ENCODE peak calls at places on chromosome 22, in five cellular contexts. P, A, H, L and Y are unnamed samples.

GRCh38 chr22:25970348-25970995 is 198.8 kb upstream of the SEZ6L start:
- DNase-seq in P (no peak), A (no peak), H (no peak), L (no peak), Y (no peak)

GRCh38 chr22:26995222-26995621 is 337.8 kb downstream of the MIAT start:
- DNase-seq in P (no peak), A (no peak), H (no peak), L (no peak), Y (no peak)

GRCh38 chr22:22111267-22111751 is 128.7 kb upstream of the TOP3B start:
- DNase-seq in P (no peak), A (no peak), H (no peak), L (peak), Y (no peak)

GRCh38 chr22:31846161-31847115 is 92.6 kb downstream of the DEPDC5 start:
- DNase-seq in P (no peak), A (no peak), H (no peak), L (no peak), Y (no peak)

GRCh38 chr22:45083659-45084305 is 74.0 kb upstream of the PHF21B start:
- DNase-seq in P (no peak), A (no peak), H (no peak), L (peak), Y (no peak)

GRCh38 chr22:37023743-37024338 is 4.3 kb downstream of the MPST start:
- DNase-seq in P (no peak), A (no peak), H (no peak), L (no peak), Y (no peak)

GRCh38 chr22:31313366-31314147 is 21.3 kb upstream of the PIK3IP1 start:
- DNase-seq in P (no peak), A (no peak), H (no peak), L (peak), Y (peak)

GRCh38 chr22:30115705-30116104 is 35.4 kb downstream of the HORMAD2 start:
- DNase-seq in P (no peak), A (no peak), H (no peak), L (no peak), Y (no peak)

GRCh38 chr22:22773979-22774738 is 113.5 kb upstream of the IGLL5 start:
- DNase-seq in P (no peak), A (no peak), H (no peak), L (no peak), Y (no peak)

GRCh38 chr22:37304595-37305343 is 22.5 kb downstream of the CYTH4 start:
- DNase-seq in P (no peak), A (no peak), H (no peak), L (no peak), Y (no peak)

GRCh38 chr22:22345781-22346180 is 101.2 kb downstream of the VPREB1 start:
- DNase-seq in P (no peak), A (no peak), H (no peak), L (no peak), Y (no peak)

GRCh38 chr22:19958083-19959042 is 16.7 kb upstream of the TXNRD2 start:
- DNase-seq in P (no peak), A (no peak), H (no peak), L (no peak), Y (no peak)